ENCODE peak calls at places on chromosomes 12 and 14, in five cellular contexts. G is tibial nerve, W is neuronal stem cell, P is tibial artery, V is pancreas. I is an unnamed sample. For H3K4me1, the result is how much of the 10 kb centered on the place peaks cover.

GRCh38 chr12:108337235-108338223 is 1.6 kb downstream of the CMKLR1 start:
- DNase-seq in G (peak), W (no peak), P (peak), V (no peak), I (no peak)

GRCh38 chr12:82425241-82425640 is 66.9 kb downstream of the METTL25 start:
- DNase-seq in G (no peak), W (no peak), P (no peak), V (no peak), I (no peak)

GRCh38 chr12:119772431-119772830 is 104.5 kb downstream of the PRKAB1 start:
- DNase-seq in G (no peak), W (no peak), P (no peak), V (no peak), I (no peak)

GRCh38 chr12:27272375-27273028 is 28.4 kb downstream of the STK38L start:
- DNase-seq in G (no peak), W (no peak), P (no peak), V (peak), I (no peak)

GRCh38 chr14:30227871-30228270 is 300.2 kb upstream of the PRKD1 start:
- DNase-seq in G (peak), W (no peak), P (peak), V (no peak), I (peak)

GRCh38 chr12:132557969-132558856 is 52.2 kb downstream of the LRCOL1 start:
- DNase-seq in G (no peak), W (no peak), P (no peak), V (no peak), I (no peak)

GRCh38 chr12:67943295-67943892 is 45.9 kb upstream of the IFNG-AS1 start:
- DNase-seq in G (peak), W (peak), P (no peak), V (peak), I (no peak)

GRCh38 chr12:19436931-19437330 is 2.4 kb upstream of the AEBP2 start:
- DNase-seq in G (no peak), W (no peak), P (no peak), V (no peak), I (no peak)

GRCh38 chr12:76206677-76207072 is 122.2 kb upstream of the NAP1L1 start:
- DNase-seq in G (no peak), W (no peak), P (no peak), V (no peak), I (no peak)

GRCh38 chr12:127162307-127162706 is 1104.7 kb upstream of the TMEM132C start:
- DNase-seq in G (no peak), W (no peak), P (no peak), V (no peak), I (no peak)

GRCh38 chr14:55553791-55554190 is 26.2 kb upstream of the KTN1 start:
- DNase-seq in G (no peak), W (no peak), P (no peak), V (no peak), I (no peak)

GRCh38 chr14:50353126-50353525 is 41.0 kb downstream of the DMAC2L start:
- DNase-seq in G (no peak), W (no peak), P (no peak), V (no peak), I (no peak)

GRCh38 chr12:101414533-101415119 is 7.1 kb upstream of the ARL1 start:
- DNase-seq in G (peak), W (peak), P (no peak), V (peak), I (no peak)

GRCh38 chr12:69880566-69880965 is 55.5 kb downstream of the MYRFL start:
- DNase-seq in G (no peak), W (no peak), P (no peak), V (no peak), I (no peak)

GRCh38 chr14:61109288-61109687 is 128.2 kb downstream of the SLC38A6 start:
- DNase-seq in G (no peak), W (no peak), P (no peak), V (no peak), I (no peak)

GRCh38 chr12:65168606-65169310 is 625 bp upstream of the LEMD3 start:
- DNase-seq in G (no peak), W (peak), P (no peak), V (no peak), I (no peak)

GRCh38 chr12:40226652-40227051 is 1.9 kb downstream of the LRRK2 start:
- DNase-seq in G (peak), W (no peak), P (peak), V (peak), I (no peak)

GRCh38 chr14:99412122-99413061 is 68.3 kb downstream of the SETD3 start:
- DNase-seq in G (no peak), W (no peak), P (no peak), V (peak), I (no peak)

GRCh38 chr12:120971299-120972180 is 6.8 kb upstream of the HNF1A start:
- DNase-seq in G (peak), W (peak), P (no peak), V (peak), I (peak)

GRCh38 chr12:117514016-117514415 is 152.6 kb upstream of the NOS1 start:
- DNase-seq in G (no peak), W (no peak), P (no peak), V (no peak), I (no peak)

GRCh38 chr12:14915736-14916135 is 22.6 kb downstream of the ERP27 start:
- DNase-seq in G (no peak), W (no peak), P (no peak), V (no peak), I (no peak)

GRCh38 chr12:1804545-1805332 is 15.6 kb upstream of the LRTM2 start:
- DNase-seq in G (peak), W (peak), P (peak), V (peak), I (peak)

GRCh38 chr12:80861636-80862378 is 75.9 kb downstream of the LIN7A start:
- DNase-seq in G (no peak), W (no peak), P (no peak), V (no peak), I (no peak)

GRCh38 chr14:105335735-105336476 is 21.4 kb downstream of the PACS2 start:
- DNase-seq in G (no peak), W (no peak), P (no peak), V (peak), I (no peak)

GRCh38 chr12:1562813-1563412 is 31.5 kb downstream of the FBXL14 start:
- DNase-seq in G (no peak), W (no peak), P (no peak), V (no peak), I (no peak)

GRCh38 chr12:103578926-103579325 is 8.1 kb upstream of the STAB2 start:
- DNase-seq in G (no peak), W (no peak), P (no peak), V (no peak), I (no peak)

GRCh38 chr12:2649201-2650030 is 145.4 kb upstream of the FKBP4 start:
- DNase-seq in G (no peak), W (no peak), P (peak), V (no peak), I (no peak)

GRCh38 chr12:91973813-91974212 is 171.8 kb downstream of the BTG1 start:
- DNase-seq in G (no peak), W (no peak), P (no peak), V (no peak), I (no peak)

GRCh38 chr12:45703942-45704341 is 25.6 kb upstream of the ARID2 start:
- DNase-seq in G (no peak), W (no peak), P (no peak), V (no peak), I (no peak)

GRCh38 chr14:81302613-81303012 is 81.9 kb upstream of the GTF2A1 start:
- DNase-seq in G (no peak), W (no peak), P (no peak), V (no peak), I (no peak)

GRCh38 chr12:79415754-79416435 is 274.9 kb downstream of the PAWR start:
- DNase-seq in G (no peak), W (no peak), P (no peak), V (no peak), I (peak)

GRCh38 chr14:97603201-97603600 is 806.0 kb downstream of the VRK1 start:
- DNase-seq in G (no peak), W (no peak), P (no peak), V (no peak), I (no peak)

GRCh38 chr14:34650786-34651584 is 21.0 kb upstream of the SNX6 start:
- DNase-seq in G (no peak), W (no peak), P (no peak), V (no peak), I (no peak)

GRCh38 chr14:49550284-49551184 is 35.6 kb downstream of the RPS29 start:
- DNase-seq in G (no peak), W (no peak), P (no peak), V (no peak), I (no peak)

GRCh38 chr12:14883663-14884062 is 2.0 kb downstream of the MGP start:
- DNase-seq in G (no peak), W (no peak), P (no peak), V (no peak), I (no peak)

DNA sequence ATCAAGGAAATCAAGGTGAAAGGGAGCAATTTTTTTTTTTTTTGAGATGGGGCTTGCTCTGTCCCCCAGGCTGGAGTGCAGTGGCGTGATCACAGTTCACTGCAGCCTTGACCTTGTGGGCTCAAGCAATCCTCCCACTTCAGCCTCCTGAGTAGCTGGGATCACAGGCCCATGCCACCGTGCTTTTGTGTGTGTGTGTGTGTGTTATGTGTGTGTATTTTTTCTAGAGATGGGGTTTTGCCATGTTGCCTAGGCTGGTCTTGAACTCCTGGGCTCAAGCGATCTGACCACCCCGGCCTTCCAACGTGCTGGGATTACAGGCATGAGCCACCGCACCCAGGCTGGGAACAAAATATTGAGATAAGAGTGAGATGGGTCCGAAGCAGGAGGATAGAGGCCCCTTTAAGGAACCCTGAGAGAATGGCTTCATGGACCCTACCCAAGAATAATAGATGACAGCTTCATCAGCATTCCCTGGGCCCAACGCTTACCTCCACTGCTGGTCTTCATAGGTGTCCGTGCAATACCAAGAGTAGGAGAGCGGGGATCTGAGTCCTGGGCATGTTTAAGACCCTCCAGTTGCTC is 1.0 kb downstream of the CDCA3 start:
- DNase-seq in G (no peak), W (no peak), P (no peak), V (no peak), I (no peak)
- H3K4me3 ChIP-seq in G (no peak), W (peak), P (no peak), V (no peak), I (no peak)

GRCh38 chr12:52083638-52083996 is 4.1 kb downstream of the SMIM41 start:
- DNase-seq in G (no peak), W (no peak), P (no peak), V (no peak), I (no peak)
- H3K4me1 ChIP-seq in G (under half), W (under half), P (under half), V (under half), I (under half)

GRCh38 chr12:9651265-9651729 is 18.2 kb upstream of the CLEC2D start:
- DNase-seq in G (no peak), W (no peak), P (no peak), V (no peak), I (no peak)
- H3K4me3 ChIP-seq in G (no peak), W (no peak), P (no peak), V (no peak), I (no peak)

GRCh38 chr12:13220848-13221247 is 24.3 kb downstream of the EMP1 start:
- DNase-seq in G (no peak), W (no peak), P (no peak), V (no peak), I (no peak)

GRCh38 chr12:13223176-13223806 is 26.8 kb downstream of the EMP1 start:
- DNase-seq in G (no peak), W (no peak), P (no peak), V (no peak), I (no peak)

GRCh38 chr12:13219320-13219719 is 22.8 kb downstream of the EMP1 start:
- DNase-seq in G (no peak), W (no peak), P (no peak), V (no peak), I (no peak)

GRCh38 chr12:13223941-13224340 is 27.4 kb downstream of the EMP1 start:
- DNase-seq in G (no peak), W (no peak), P (no peak), V (no peak), I (no peak)

GRCh38 chr12:13222076-13222475 is 25.6 kb downstream of the EMP1 start:
- DNase-seq in G (no peak), W (no peak), P (no peak), V (peak), I (peak)
- H3K4me1 ChIP-seq in G (under half), W (under half), P (under half), V (under half), I (under half)

DNA sequence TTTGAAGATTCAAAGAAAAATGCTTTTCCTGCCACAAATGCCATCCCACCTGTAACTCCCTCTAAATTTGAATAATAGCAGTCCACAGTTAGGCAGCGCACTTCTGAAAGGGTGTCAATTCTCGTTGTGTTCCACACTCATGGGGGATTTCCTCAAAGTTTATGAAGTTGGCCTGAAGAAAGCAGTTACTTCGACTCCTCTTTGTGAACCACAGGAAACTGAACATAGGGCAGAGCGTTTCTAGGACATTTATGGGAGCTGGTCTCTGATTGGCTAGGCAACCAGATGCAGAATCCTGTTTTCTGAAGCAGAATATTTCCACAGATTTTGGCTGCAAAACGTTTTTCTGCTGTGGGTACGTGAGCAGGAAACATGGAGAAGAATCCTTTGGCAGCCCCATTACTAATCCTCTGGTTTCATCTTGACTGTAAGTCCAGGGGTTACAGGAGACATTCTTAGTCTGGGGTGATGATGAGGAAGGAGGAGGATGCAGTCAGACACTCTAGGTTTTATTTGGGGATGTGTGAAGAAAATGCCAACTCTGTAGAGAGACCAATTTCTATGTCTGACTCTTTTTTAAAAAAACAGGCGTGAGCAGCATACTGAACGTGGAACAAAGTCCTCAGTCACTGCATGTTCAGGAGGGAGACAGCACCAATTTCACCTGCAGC is 431.5 kb upstream of the OR4E1 start:
- DNase-seq in G (no peak), W (no peak), P (no peak), V (no peak), I (no peak)
- H3K4me3 ChIP-seq in G (no peak), W (no peak), P (no peak), V (no peak), I (no peak)

I was measured in mucosa of descending colon.